ENCODE peak calls at places on chromosome 20, in eight cellular contexts. One of them, this sample, is unnamed.

GRCh38 chr20:7136886-7137285 is 369.4 kb downstream of the BMP2 start:
- DNase-seq in activated T-cell treated with anti-CD3 and anti-CD28 coated beads for 1 hour: no peak
- DNase-seq in NCI-H524: no peak
- DNase-seq in amniotic stem cell: no peak
- DNase-seq in T-cell: no peak
- DNase-seq in NCI-H146: no peak
- DNase-seq in globus pallidus: no peak
- DNase-seq in NCI-H2081: no peak
- DNase-seq in this sample: no peak

GRCh38 chr20:62655291-62656204 is 13.2 kb downstream of the SLCO4A1 start:
- DNase-seq in NCI-H524: no peak
- DNase-seq in activated T-cell treated with anti-CD3 and anti-CD28 coated beads for 1 hour: no peak
- DNase-seq in amniotic stem cell: no peak
- DNase-seq in NCI-H146: no peak
- DNase-seq in globus pallidus: no peak
- DNase-seq in T-cell: no peak
- DNase-seq in NCI-H2081: no peak
- DNase-seq in this sample: no peak

GRCh38 chr20:18443841-18444240 is 23.0 kb downstream of the DZANK1 start:
- DNase-seq in NCI-H524: peak
- DNase-seq in T-cell: no peak
- DNase-seq in globus pallidus: no peak
- DNase-seq in activated T-cell treated with anti-CD3 and anti-CD28 coated beads for 1 hour: no peak
- DNase-seq in NCI-H2081: peak
- DNase-seq in amniotic stem cell: no peak
- DNase-seq in NCI-H146: peak
- DNase-seq in this sample: no peak

GRCh38 chr20:32249030-32249738 is 28.3 kb upstream of the KIF3B start:
- DNase-seq in NCI-H2081: no peak
- DNase-seq in T-cell: peak
- DNase-seq in NCI-H146: no peak
- DNase-seq in amniotic stem cell: no peak
- DNase-seq in globus pallidus: no peak
- DNase-seq in activated T-cell treated with anti-CD3 and anti-CD28 coated beads for 1 hour: no peak
- DNase-seq in NCI-H524: no peak
- DNase-seq in this sample: no peak

GRCh38 chr20:37376791-37377190 is 30.9 kb downstream of the SRC start:
- DNase-seq in NCI-H2081: no peak
- DNase-seq in amniotic stem cell: no peak
- DNase-seq in activated T-cell treated with anti-CD3 and anti-CD28 coated beads for 1 hour: no peak
- DNase-seq in NCI-H524: no peak
- DNase-seq in NCI-H146: no peak
- DNase-seq in T-cell: no peak
- DNase-seq in globus pallidus: no peak
- DNase-seq in this sample: no peak

GRCh38 chr20:55472704-55473103 is 532.6 kb downstream of the CBLN4 start:
- DNase-seq in globus pallidus: no peak
- DNase-seq in T-cell: no peak
- DNase-seq in NCI-H524: no peak
- DNase-seq in amniotic stem cell: no peak
- DNase-seq in activated T-cell treated with anti-CD3 and anti-CD28 coated beads for 1 hour: no peak
- DNase-seq in NCI-H146: no peak
- DNase-seq in NCI-H2081: no peak
- DNase-seq in this sample: no peak

GRCh38 chr20:54995021-54995420 is 519.6 kb downstream of the DOK5 start:
- DNase-seq in NCI-H146: peak
- DNase-seq in globus pallidus: no peak
- DNase-seq in NCI-H524: no peak
- DNase-seq in activated T-cell treated with anti-CD3 and anti-CD28 coated beads for 1 hour: no peak
- DNase-seq in amniotic stem cell: no peak
- DNase-seq in NCI-H2081: no peak
- DNase-seq in T-cell: no peak
- DNase-seq in this sample: no peak

GRCh38 chr20:10986586-10986985 is 312.8 kb upstream of the JAG1 start:
- DNase-seq in T-cell: no peak
- DNase-seq in NCI-H146: no peak
- DNase-seq in NCI-H524: no peak
- DNase-seq in activated T-cell treated with anti-CD3 and anti-CD28 coated beads for 1 hour: no peak
- DNase-seq in NCI-H2081: no peak
- DNase-seq in globus pallidus: no peak
- DNase-seq in amniotic stem cell: no peak
- DNase-seq in this sample: no peak

GRCh38 chr20:1567392-1568165 is 10.1 kb upstream of the SIRPD start:
- DNase-seq in activated T-cell treated with anti-CD3 and anti-CD28 coated beads for 1 hour: no peak
- DNase-seq in NCI-H2081: no peak
- DNase-seq in amniotic stem cell: no peak
- DNase-seq in NCI-H146: no peak
- DNase-seq in T-cell: no peak
- DNase-seq in NCI-H524: no peak
- DNase-seq in globus pallidus: no peak
- DNase-seq in this sample: no peak

GRCh38 chr20:62367483-62368302 is 581 bp upstream of the LAMA5 start:
- DNase-seq in T-cell: no peak
- DNase-seq in globus pallidus: no peak
- DNase-seq in activated T-cell treated with anti-CD3 and anti-CD28 coated beads for 1 hour: no peak
- DNase-seq in NCI-H2081: no peak
- DNase-seq in NCI-H146: peak
- DNase-seq in NCI-H524: peak
- DNase-seq in amniotic stem cell: no peak
- DNase-seq in this sample: no peak

GRCh38 chr20:2919518-2920245 is 46.4 kb downstream of the PTPRA start:
- DNase-seq in amniotic stem cell: no peak
- DNase-seq in globus pallidus: no peak
- DNase-seq in NCI-H2081: no peak
- DNase-seq in activated T-cell treated with anti-CD3 and anti-CD28 coated beads for 1 hour: no peak
- DNase-seq in NCI-H146: no peak
- DNase-seq in NCI-H524: no peak
- DNase-seq in T-cell: no peak
- DNase-seq in this sample: no peak

GRCh38 chr20:37355252-37356180 is 9.6 kb downstream of the SRC start:
- DNase-seq in NCI-H2081: no peak
- DNase-seq in activated T-cell treated with anti-CD3 and anti-CD28 coated beads for 1 hour: no peak
- DNase-seq in NCI-H524: no peak
- DNase-seq in NCI-H146: no peak
- DNase-seq in globus pallidus: no peak
- DNase-seq in T-cell: no peak
- DNase-seq in amniotic stem cell: no peak
- DNase-seq in this sample: no peak

GRCh38 chr20:54980321-54980960 is 505.0 kb downstream of the DOK5 start:
- DNase-seq in globus pallidus: no peak
- DNase-seq in amniotic stem cell: no peak
- DNase-seq in NCI-H524: no peak
- DNase-seq in T-cell: no peak
- DNase-seq in NCI-H2081: peak
- DNase-seq in activated T-cell treated with anti-CD3 and anti-CD28 coated beads for 1 hour: no peak
- DNase-seq in NCI-H146: peak
- DNase-seq in this sample: no peak

GRCh38 chr20:46705378-46705729 is 4.1 kb upstream of the SLC2A10 start:
- DNase-seq in T-cell: no peak
- DNase-seq in NCI-H146: no peak
- DNase-seq in NCI-H524: no peak
- DNase-seq in activated T-cell treated with anti-CD3 and anti-CD28 coated beads for 1 hour: no peak
- DNase-seq in globus pallidus: no peak
- DNase-seq in amniotic stem cell: no peak
- DNase-seq in NCI-H2081: no peak
- DNase-seq in this sample: no peak

GRCh38 chr20:12113468-12114371 is 196.0 kb downstream of the BTBD3 start:
- DNase-seq in amniotic stem cell: no peak
- DNase-seq in globus pallidus: peak
- DNase-seq in NCI-H2081: peak
- DNase-seq in activated T-cell treated with anti-CD3 and anti-CD28 coated beads for 1 hour: no peak
- DNase-seq in T-cell: no peak
- DNase-seq in NCI-H146: no peak
- DNase-seq in NCI-H524: no peak
- DNase-seq in this sample: no peak

GRCh38 chr20:38125157-38126056 is 39.7 kb downstream of the TGM2 start:
- DNase-seq in activated T-cell treated with anti-CD3 and anti-CD28 coated beads for 1 hour: no peak
- DNase-seq in NCI-H524: no peak
- DNase-seq in T-cell: no peak
- DNase-seq in amniotic stem cell: no peak
- DNase-seq in globus pallidus: peak
- DNase-seq in NCI-H2081: peak
- DNase-seq in NCI-H146: peak
- DNase-seq in this sample: no peak

GRCh38 chr20:57251344-57251743 is 15.1 kb downstream of the BMP7 start:
- DNase-seq in amniotic stem cell: no peak
- DNase-seq in globus pallidus: no peak
- DNase-seq in T-cell: no peak
- DNase-seq in NCI-H146: no peak
- DNase-seq in NCI-H2081: peak
- DNase-seq in NCI-H524: no peak
- DNase-seq in activated T-cell treated with anti-CD3 and anti-CD28 coated beads for 1 hour: no peak
- DNase-seq in this sample: no peak

GRCh38 chr20:650281-650680 is 2.7 kb downstream of the SRXN1 start:
- DNase-seq in NCI-H524: no peak
- DNase-seq in activated T-cell treated with anti-CD3 and anti-CD28 coated beads for 1 hour: no peak
- DNase-seq in globus pallidus: no peak
- DNase-seq in NCI-H2081: no peak
- DNase-seq in amniotic stem cell: no peak
- DNase-seq in T-cell: no peak
- DNase-seq in NCI-H146: no peak
- DNase-seq in this sample: no peak

GRCh38 chr20:2172305-2173175 is 70.9 kb downstream of the STK35 start:
- DNase-seq in NCI-H2081: peak
- DNase-seq in activated T-cell treated with anti-CD3 and anti-CD28 coated beads for 1 hour: peak
- DNase-seq in amniotic stem cell: peak
- DNase-seq in NCI-H146: peak
- DNase-seq in globus pallidus: peak
- DNase-seq in NCI-H524: peak
- DNase-seq in T-cell: peak
- DNase-seq in this sample: peak

GRCh38 chr20:57392512-57393271 is 1.5 kb downstream of the RBM38 start:
- DNase-seq in amniotic stem cell: no peak
- DNase-seq in NCI-H524: no peak
- DNase-seq in NCI-H146: no peak
- DNase-seq in NCI-H2081: peak
- DNase-seq in globus pallidus: peak
- DNase-seq in T-cell: peak
- DNase-seq in activated T-cell treated with anti-CD3 and anti-CD28 coated beads for 1 hour: peak
- DNase-seq in this sample: no peak

GRCh38 chr20:34927736-34928135 is 27.9 kb downstream of the GSS start:
- DNase-seq in NCI-H2081: no peak
- DNase-seq in globus pallidus: no peak
- DNase-seq in NCI-H524: no peak
- DNase-seq in amniotic stem cell: peak
- DNase-seq in activated T-cell treated with anti-CD3 and anti-CD28 coated beads for 1 hour: no peak
- DNase-seq in NCI-H146: no peak
- DNase-seq in T-cell: no peak
- DNase-seq in this sample: no peak

GRCh38 chr20:50744143-50744792 is 12.9 kb downstream of the PARD6B start:
- DNase-seq in T-cell: no peak
- DNase-seq in amniotic stem cell: peak
- DNase-seq in NCI-H146: no peak
- DNase-seq in activated T-cell treated with anti-CD3 and anti-CD28 coated beads for 1 hour: no peak
- DNase-seq in NCI-H2081: no peak
- DNase-seq in globus pallidus: peak
- DNase-seq in NCI-H524: peak
- DNase-seq in this sample: no peak

GRCh38 chr20:59159091-59159821 is 4.4 kb upstream of the ZNF831 start:
- DNase-seq in NCI-H524: peak
- DNase-seq in amniotic stem cell: no peak
- DNase-seq in NCI-H2081: no peak
- DNase-seq in activated T-cell treated with anti-CD3 and anti-CD28 coated beads for 1 hour: peak
- DNase-seq in NCI-H146: no peak
- DNase-seq in T-cell: peak
- DNase-seq in globus pallidus: no peak
- DNase-seq in this sample: no peak

GRCh38 chr20:14334306-14334930 is 3.0 kb downstream of the FLRT3 start:
- DNase-seq in globus pallidus: peak
- DNase-seq in NCI-H146: peak
- DNase-seq in activated T-cell treated with anti-CD3 and anti-CD28 coated beads for 1 hour: no peak
- DNase-seq in NCI-H2081: peak
- DNase-seq in NCI-H524: peak
- DNase-seq in amniotic stem cell: peak
- DNase-seq in T-cell: no peak
- DNase-seq in this sample: no peak

GRCh38 chr20:13863244-13863643 is 78.4 kb downstream of the NDUFAF5 start:
- DNase-seq in globus pallidus: no peak
- DNase-seq in NCI-H524: no peak
- DNase-seq in amniotic stem cell: no peak
- DNase-seq in NCI-H146: no peak
- DNase-seq in NCI-H2081: no peak
- DNase-seq in activated T-cell treated with anti-CD3 and anti-CD28 coated beads for 1 hour: no peak
- DNase-seq in T-cell: no peak
- DNase-seq in this sample: no peak

GRCh38 chr20:2171266-2171790 is 69.7 kb downstream of the STK35 start:
- DNase-seq in NCI-H2081: no peak
- DNase-seq in NCI-H146: no peak
- DNase-seq in NCI-H524: no peak
- DNase-seq in activated T-cell treated with anti-CD3 and anti-CD28 coated beads for 1 hour: no peak
- DNase-seq in amniotic stem cell: no peak
- DNase-seq in T-cell: no peak
- DNase-seq in globus pallidus: no peak
- DNase-seq in this sample: no peak

GRCh38 chr20:8401491-8401890 is 269.4 kb downstream of the PLCB1 start:
- DNase-seq in NCI-H2081: no peak
- DNase-seq in activated T-cell treated with anti-CD3 and anti-CD28 coated beads for 1 hour: no peak
- DNase-seq in NCI-H146: no peak
- DNase-seq in globus pallidus: no peak
- DNase-seq in amniotic stem cell: no peak
- DNase-seq in NCI-H524: no peak
- DNase-seq in T-cell: no peak
- DNase-seq in this sample: no peak

GRCh38 chr20:24469116-24470030 is at the start of gene SYNDIG1:
- DNase-seq in activated T-cell treated with anti-CD3 and anti-CD28 coated beads for 1 hour: no peak
- DNase-seq in NCI-H524: peak
- DNase-seq in amniotic stem cell: no peak
- DNase-seq in NCI-H2081: no peak
- DNase-seq in globus pallidus: peak
- DNase-seq in NCI-H146: no peak
- DNase-seq in T-cell: no peak
- DNase-seq in this sample: no peak

GRCh38 chr20:58233881-58234528 is 5.6 kb upstream of the ANKRD60 start:
- DNase-seq in activated T-cell treated with anti-CD3 and anti-CD28 coated beads for 1 hour: peak
- DNase-seq in T-cell: peak
- DNase-seq in globus pallidus: no peak
- DNase-seq in NCI-H2081: no peak
- DNase-seq in NCI-H524: peak
- DNase-seq in NCI-H146: no peak
- DNase-seq in amniotic stem cell: no peak
- DNase-seq in this sample: no peak

GRCh38 chr20:33516882-33517281 is 27.0 kb downstream of the CBFA2T2 start:
- DNase-seq in globus pallidus: no peak
- DNase-seq in NCI-H146: peak
- DNase-seq in amniotic stem cell: no peak
- DNase-seq in NCI-H2081: no peak
- DNase-seq in NCI-H524: no peak
- DNase-seq in T-cell: no peak
- DNase-seq in activated T-cell treated with anti-CD3 and anti-CD28 coated beads for 1 hour: no peak
- DNase-seq in this sample: no peak

GRCh38 chr20:1274485-1275313 is 8.6 kb downstream of the SNPH start:
- DNase-seq in NCI-H146: peak
- DNase-seq in NCI-H524: peak
- DNase-seq in T-cell: no peak
- DNase-seq in amniotic stem cell: no peak
- DNase-seq in globus pallidus: no peak
- DNase-seq in activated T-cell treated with anti-CD3 and anti-CD28 coated beads for 1 hour: no peak
- DNase-seq in NCI-H2081: peak
- DNase-seq in this sample: no peak

GRCh38 chr20:63186084-63186483 is 29.8 kb downstream of the YTHDF1 start:
- DNase-seq in NCI-H146: no peak
- DNase-seq in T-cell: no peak
- DNase-seq in NCI-H2081: no peak
- DNase-seq in globus pallidus: no peak
- DNase-seq in activated T-cell treated with anti-CD3 and anti-CD28 coated beads for 1 hour: no peak
- DNase-seq in NCI-H524: no peak
- DNase-seq in amniotic stem cell: no peak
- DNase-seq in this sample: no peak

GRCh38 chr20:6632187-6632586 is 135.3 kb upstream of the BMP2 start:
- DNase-seq in amniotic stem cell: no peak
- DNase-seq in T-cell: no peak
- DNase-seq in globus pallidus: peak
- DNase-seq in NCI-H146: peak
- DNase-seq in activated T-cell treated with anti-CD3 and anti-CD28 coated beads for 1 hour: no peak
- DNase-seq in NCI-H524: peak
- DNase-seq in NCI-H2081: no peak
- DNase-seq in this sample: no peak

GRCh38 chr20:23226612-23227265 is 123.9 kb upstream of the NXT1 start:
- DNase-seq in amniotic stem cell: no peak
- DNase-seq in activated T-cell treated with anti-CD3 and anti-CD28 coated beads for 1 hour: no peak
- DNase-seq in NCI-H2081: no peak
- DNase-seq in T-cell: no peak
- DNase-seq in NCI-H524: no peak
- DNase-seq in NCI-H146: no peak
- DNase-seq in globus pallidus: no peak
- DNase-seq in this sample: no peak